ENCODE peak calls at places on chromosomes 6 and 20, in four cellular contexts. Y is HepG2, E is K562, S is GM12878. B is an unnamed sample.
A peak's percentile ranks its signal among the peaks of the same experiment; 100 is the strongest.

GRCh38 chr6:31308050-31308844 is 36.4 kb upstream of the HLA-C start:
- DNase-seq in Y (no peak), E (peak; percentile 78), S (no peak), B (no peak)

GRCh38 chr6:150272976-150273315 is 95.9 kb upstream of the IYD start:
- DNase-seq in Y (no peak), E (no peak), S (no peak), B (no peak)

GRCh38 chr20:51894619-51895018 is 92.3 kb upstream of the SALL4 start:
- DNase-seq in Y (no peak), E (no peak), S (no peak), B (no peak)

GRCh38 chr6:36066817-36067216 is 39.2 kb downstream of the MAPK14 start:
- DNase-seq in Y (no peak), E (no peak), S (no peak), B (no peak)

GRCh38 chr6:121382467-121383121 is 48.3 kb upstream of the TBC1D32 start:
- DNase-seq in Y (peak; percentile 14), E (no peak), S (no peak), B (peak; percentile 12)

GRCh38 chr6:32956176-32956575 is 3.3 kb upstream of the HLA-DMA start:
- DNase-seq in Y (no peak), E (no peak), S (no peak), B (no peak)

GRCh38 chr6:130598021-130598989 is 228.9 kb upstream of the SMLR1 start:
- DNase-seq in Y (no peak), E (no peak), S (no peak), B (no peak)

GRCh38 chr6:12246900-12247299 is 43.3 kb upstream of the EDN1 start:
- DNase-seq in Y (no peak), E (no peak), S (no peak), B (no peak)

GRCh38 chr6:20092071-20092566 is 120.2 kb downstream of the MBOAT1 start:
- DNase-seq in Y (peak; percentile 57), E (peak; percentile 48), S (peak; percentile 17), B (peak; percentile 56)

GRCh38 chr6:146990284-146990683 is 213.9 kb upstream of the STXBP5 start:
- DNase-seq in Y (peak; percentile 13), E (no peak), S (no peak), B (no peak)

GRCh38 chr20:47576516-47577033 is 74.9 kb downstream of the NCOA3 start:
- DNase-seq in Y (peak; percentile 97), E (peak; percentile 90), S (peak; percentile 46), B (peak; percentile 92)

GRCh38 chr6:19368511-19368910 is 468.7 kb upstream of the ID4 start:
- DNase-seq in Y (no peak), E (no peak), S (no peak), B (no peak)

GRCh38 chr6:107550241-107550840 is 60.4 kb downstream of the SOBP start:
- DNase-seq in Y (no peak), E (no peak), S (peak; percentile 7), B (no peak)

GRCh38 chr20:41003143-41003932 is 25.3 kb upstream of the TOP1 start:
- DNase-seq in Y (peak; percentile 99), E (peak; percentile 57), S (no peak), B (peak; percentile 92)

GRCh38 chr6:158597565-158597964 is 37.7 kb downstream of the TMEM181 start:
- DNase-seq in Y (no peak), E (no peak), S (no peak), B (no peak)

GRCh38 chr20:18190466-18191233 is 53.0 kb downstream of the KAT14 start:
- DNase-seq in Y (no peak), E (no peak), S (no peak), B (no peak)

GRCh38 chr6:138817799-138818198 is 21.9 kb downstream of the ECT2L start:
- DNase-seq in Y (no peak), E (no peak), S (no peak), B (no peak)

GRCh38 chr6:142827356-142827755 is 117.6 kb downstream of the HIVEP2 start:
- DNase-seq in Y (no peak), E (no peak), S (no peak), B (no peak)

GRCh38 chr6:137111296-137112066 is 62.0 kb downstream of the IL22RA2 start:
- DNase-seq in Y (no peak), E (no peak), S (no peak), B (no peak)

GRCh38 chr20:1764136-1765033 is 106.8 kb upstream of the SIRPG start:
- DNase-seq in Y (peak; percentile 73), E (peak; percentile 50), S (peak; percentile 57), B (peak; percentile 85)

GRCh38 chr6:114085206-114085605 is 114.3 kb upstream of the HDAC2 start:
- DNase-seq in Y (no peak), E (no peak), S (no peak), B (no peak)

GRCh38 chr6:133637874-133638273 is 251.0 kb upstream of the TCF21 start:
- DNase-seq in Y (no peak), E (no peak), S (no peak), B (no peak)

GRCh38 chr20:54209216-54209813 is 1.4 kb downstream of the PFDN4 start:
- DNase-seq in Y (peak; percentile 24), E (no peak), S (no peak), B (no peak)

GRCh38 chr20:53517146-53517545 is 76.5 kb downstream of the ZNF217 start:
- DNase-seq in Y (peak; percentile 38), E (no peak), S (no peak), B (no peak)

DNA sequence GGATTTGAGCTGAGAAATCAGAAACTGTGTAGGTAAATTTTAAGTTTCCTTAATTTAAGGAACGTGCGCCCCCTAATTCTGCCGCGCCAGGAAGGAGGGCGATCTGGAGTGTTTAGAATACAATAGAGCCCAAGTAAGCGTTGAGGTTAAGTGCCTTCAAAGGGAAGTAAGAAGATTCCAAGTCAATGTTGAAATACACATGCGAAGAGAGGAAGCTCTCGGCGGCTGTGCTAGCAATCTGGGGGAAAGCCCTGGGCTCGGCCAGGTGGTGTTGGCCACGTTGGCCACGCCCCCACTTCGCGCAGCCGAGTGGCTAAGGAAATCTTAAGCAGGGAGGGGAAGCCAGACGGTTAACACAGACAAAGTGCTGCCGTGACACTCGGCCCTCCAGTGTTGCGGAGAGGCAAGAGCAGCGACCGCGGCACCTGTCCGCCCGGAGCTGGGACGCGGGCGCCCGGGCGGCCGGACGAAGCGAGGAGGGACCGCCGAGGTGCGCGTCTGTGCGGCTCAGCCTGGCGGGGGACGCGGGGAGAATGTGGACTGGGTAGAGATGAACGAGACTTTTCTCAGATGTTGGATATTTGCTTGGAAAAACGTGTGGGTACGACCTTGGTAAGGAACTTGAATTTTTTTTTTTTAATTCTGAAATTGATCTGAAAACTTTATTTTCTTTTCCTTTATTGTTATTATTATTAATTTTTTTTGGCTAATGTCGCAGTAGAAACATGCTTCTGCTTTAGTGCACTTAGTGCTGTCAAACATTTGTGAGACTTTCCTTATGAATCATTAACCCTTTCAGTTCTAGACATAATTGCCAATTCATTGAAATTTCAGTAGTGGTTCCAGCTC is at the start of gene PRDM1:
- DNase-seq in Y (no peak), E (peak; percentile 85), S (peak; percentile 78), B (peak; percentile 76)
- TF ChIP-seq POLR2A in Y (no peak), E (no peak), S (peak; percentile 82), B (no peak)

GRCh38 chr20:14877616-14878015 is 540.2 kb upstream of the FLRT3 start:
- DNase-seq in Y (no peak), E (no peak), S (no peak), B (no peak)

GRCh38 chr20:14881518-14881917 is 544.1 kb upstream of the FLRT3 start:
- DNase-seq in Y (no peak), E (no peak), S (no peak), B (no peak)

GRCh38 chr20:14878676-14879019 is 541.2 kb upstream of the FLRT3 start:
- DNase-seq in Y (no peak), E (no peak), S (no peak), B (no peak)

GRCh38 chr20:14879020-14879697 is 541.7 kb upstream of the FLRT3 start:
- DNase-seq in Y (peak; percentile 83), E (no peak), S (no peak), B (peak; percentile 92)

GRCh38 chr20:14879839-14880238 is 542.4 kb upstream of the FLRT3 start:
- DNase-seq in Y (no peak), E (no peak), S (no peak), B (no peak)
- TF ChIP-seq ESRRA in Y (no peak), E (no peak), S (no peak), B (no peak)

DNA sequence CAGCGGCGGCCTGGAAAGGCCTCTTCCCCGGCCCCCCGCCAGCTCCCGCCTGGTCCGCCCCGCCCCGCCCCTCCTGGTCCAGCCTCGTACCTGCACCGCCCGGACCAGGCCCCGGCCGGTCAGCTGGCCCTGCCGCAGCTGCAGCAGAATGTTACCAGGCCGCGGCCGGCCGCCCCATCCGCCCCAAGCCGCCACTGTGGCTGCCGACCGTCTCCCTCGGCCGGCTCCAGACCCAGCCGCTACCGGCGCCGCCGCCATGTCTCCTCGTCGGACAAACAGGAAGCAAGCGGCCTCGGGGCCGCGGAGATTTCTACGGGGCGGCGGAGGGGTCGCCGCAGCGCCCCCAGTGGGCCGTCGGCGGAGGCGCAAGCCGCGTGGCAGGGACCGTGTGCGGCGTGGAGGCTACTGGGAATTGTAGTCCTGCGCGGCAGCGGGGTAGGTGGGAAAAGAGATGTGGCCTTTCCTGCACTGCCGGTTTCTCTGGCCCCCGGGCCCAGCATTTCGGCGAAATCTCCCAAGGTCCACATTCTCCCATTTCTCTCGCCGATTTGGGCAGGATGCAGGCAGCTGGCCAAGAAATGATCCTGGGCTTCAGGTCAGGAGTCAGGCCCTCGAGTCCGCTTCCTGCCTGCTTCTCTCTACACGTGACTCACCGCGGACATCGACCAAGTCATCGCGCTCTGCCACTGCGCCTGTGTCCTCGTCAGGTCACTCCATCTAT is at the start of gene TRPC4AP:
- DNase-seq in Y (peak; percentile 92), E (peak; percentile 88), S (peak; percentile 57), B (peak; percentile 69)
- TF ChIP-seq POLR2A in Y (peak; percentile 82), E (peak; percentile 88), S (peak; percentile 96), B (peak; percentile 61)

GRCh38 chr20:14918981-14919380 is 581.6 kb upstream of the FLRT3 start:
- DNase-seq in Y (no peak), E (no peak), S (no peak), B (no peak)
- TF ChIP-seq ESRRA in Y (no peak), E (no peak), S (no peak), B (no peak)

B was measured in A549.